ENCODE peak calls at places on chromosomes 1 and 21, in five cellular contexts. M is prostate gland, A is A549, Q is ovary, Y is OCI-LY7. J is an unnamed sample. For H3K9me3, the result is how much of the 10 kb centered on the place peaks cover.

GRCh38 chr1:209398330-209398991 is 185.1 kb upstream of the CAMK1G start:
- DNase-seq in Q (no peak), M (peak), Y (no peak), A (peak), J (no peak)

GRCh38 chr1:10692401-10693021 is 103.9 kb downstream of the CASZ1 start:
- DNase-seq in Y (peak), Q (no peak), M (peak), A (peak), J (no peak)

GRCh38 chr1:235735630-235736029 is 86.0 kb upstream of the GNG4 start:
- DNase-seq in M (no peak), A (no peak), Y (no peak), Q (no peak), J (no peak)

GRCh38 chr1:171486048-171486519 is 754 bp downstream of the PRRC2C start:
- DNase-seq in M (peak), A (peak), Y (peak), Q (no peak), J (no peak)

GRCh38 chr1:231419738-231420298 is 2.3 kb downstream of the EGLN1 start:
- DNase-seq in A (no peak), M (no peak), Q (no peak), Y (peak), J (no peak)

GRCh38 chr1:97820470-97821188 is 100.2 kb downstream of the DPYD start:
- DNase-seq in Q (no peak), Y (peak), A (peak), M (peak), J (peak)

GRCh38 chr1:33169290-33170055 is 12.4 kb downstream of the TRIM62 start:
- DNase-seq in M (no peak), Y (no peak), A (no peak), Q (no peak), J (no peak)

GRCh38 chr1:166975361-166976129 is at the start of gene ILDR2:
- DNase-seq in Y (peak), Q (peak), M (peak), A (peak), J (no peak)

GRCh38 chr1:198798923-198799386 is 160.1 kb downstream of the PTPRC start:
- DNase-seq in M (no peak), Q (no peak), Y (peak), A (no peak), J (no peak)

GRCh38 chr1:8142955-8143629 is 117.0 kb upstream of the ERRFI1 start:
- DNase-seq in Q (no peak), M (no peak), Y (no peak), A (no peak), J (no peak)

GRCh38 chr1:99465176-99465900 is 180.6 kb upstream of the PALMD start:
- DNase-seq in Q (no peak), M (no peak), A (no peak), Y (no peak), J (no peak)

GRCh38 chr1:206907304-206907991 is 10.2 kb downstream of the IL24 start:
- DNase-seq in M (no peak), Q (no peak), A (peak), Y (no peak), J (no peak)

GRCh38 chr21:32770514-32771133 is 931 bp downstream of the PAXBP1 start:
- DNase-seq in A (peak), Q (peak), Y (peak), M (peak), J (no peak)

GRCh38 chr1:117205368-117205767 is 5.4 kb downstream of the VTCN1 start:
- DNase-seq in A (no peak), Q (no peak), M (no peak), Y (no peak), J (no peak)

GRCh38 chr1:156359973-156360372 is 9.0 kb upstream of the RHBG start:
- DNase-seq in Q (no peak), Y (no peak), M (no peak), A (peak), J (no peak)

GRCh38 chr21:45040114-45040715 is 34.2 kb upstream of the ADARB1 start:
- DNase-seq in Y (no peak), A (no peak), M (no peak), Q (no peak), J (no peak)

GRCh38 chr1:177600936-177601335 is 368.9 kb downstream of the SEC16B start:
- DNase-seq in A (no peak), M (peak), Q (no peak), Y (no peak), J (no peak)

GRCh38 chr1:7339953-7340352 is 431.1 kb upstream of the VAMP3 start:
- DNase-seq in A (peak), Y (no peak), Q (no peak), M (peak), J (no peak)

GRCh38 chr1:81801834-81802531 is 1.2 kb downstream of the ADGRL2 start:
- DNase-seq in A (peak), Q (peak), M (peak), Y (no peak), J (no peak)

GRCh38 chr1:182520746-182521145 is 68.3 kb downstream of the RNASEL start:
- DNase-seq in Y (no peak), Q (no peak), M (no peak), A (no peak), J (no peak)

GRCh38 chr1:83815348-83815747 is 183.6 kb downstream of the TTLL7 start:
- DNase-seq in Q (no peak), Y (no peak), M (no peak), A (no peak), J (no peak)

GRCh38 chr1:220786337-220787068 is at the start of gene MTARC1:
- DNase-seq in Q (peak), M (peak), Y (no peak), A (peak), J (no peak)

GRCh38 chr1:81208441-81208840 is 592.3 kb upstream of the ADGRL2 start:
- DNase-seq in A (no peak), Q (no peak), Y (no peak), M (no peak), J (no peak)

GRCh38 chr1:10516244-10516643 is 41.5 kb downstream of the PEX14 start:
- DNase-seq in Y (no peak), A (no peak), Q (no peak), M (peak), J (no peak)

GRCh38 chr1:40738831-40739230 is 44.8 kb upstream of the KCNQ4 start:
- DNase-seq in Y (no peak), Q (no peak), M (no peak), A (no peak), J (no peak)

GRCh38 chr1:4797429-4797828 is 143.0 kb downstream of the AJAP1 start:
- DNase-seq in Y (no peak), M (no peak), Q (no peak), A (no peak), J (no peak)

GRCh38 chr1:154407866-154408777 is 3.0 kb downstream of the IL6R start:
- DNase-seq in M (peak), A (no peak), Q (no peak), Y (peak), J (no peak)

GRCh38 chr1:212545941-212546638 is 62.5 kb upstream of the ATF3 start:
- DNase-seq in Q (no peak), A (no peak), Y (no peak), M (no peak), J (no peak)

GRCh38 chr1:85894651-85895050 is 186.4 kb upstream of the ZNHIT6 start:
- DNase-seq in Q (peak), M (no peak), Y (peak), A (peak), J (no peak)

GRCh38 chr1:117036018-117036421 is 24.1 kb upstream of the TTF2 start:
- DNase-seq in M (no peak), Q (no peak), A (no peak), Y (no peak), J (no peak)

GRCh38 chr1:235275836-235276235 is 52.1 kb downstream of the ARID4B start:
- DNase-seq in Y (peak), A (no peak), Q (no peak), M (no peak), J (no peak)

GRCh38 chr1:40299366-40300248 is 17.5 kb downstream of the COL9A2 start:
- DNase-seq in M (no peak), Y (no peak), Q (no peak), A (no peak), J (no peak)

GRCh38 chr1:7873801-7874795 is 21.2 kb upstream of the UTS2 start:
- DNase-seq in A (no peak), M (no peak), Y (no peak), Q (no peak), J (no peak)

DNA sequence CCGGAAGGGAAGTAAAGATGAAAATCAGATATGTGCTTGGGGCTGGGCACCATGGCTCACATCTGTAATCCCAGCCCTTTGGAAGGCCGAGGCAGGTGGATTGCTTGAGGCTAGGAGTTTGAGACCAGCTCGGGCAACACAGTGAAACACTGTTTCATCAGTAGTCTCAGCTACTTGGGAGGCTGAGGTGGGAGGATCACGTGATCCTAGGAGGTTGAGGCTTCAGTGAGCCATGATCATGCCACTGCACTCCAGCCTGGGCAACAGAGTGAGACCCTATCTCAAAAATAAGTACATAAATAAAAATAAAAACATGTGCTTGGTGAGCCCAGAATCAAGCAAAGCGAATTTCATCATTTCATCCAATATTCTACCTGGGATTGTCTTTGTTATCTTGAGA is 23.3 kb upstream of the PCP4 start:
- DNase-seq in M (no peak), Q (no peak), A (no peak), Y (no peak), J (no peak)
- H3K4me3 ChIP-seq in M (no peak), Q (no peak), A (no peak), Y (no peak), J (no peak)

GRCh38 chr1:180381184-180381580 is 121.2 kb downstream of the ACBD6 start:
- DNase-seq in Q (no peak), Y (no peak), M (no peak), A (no peak), J (no peak)

GRCh38 chr1:180385144-180385543 is 117.2 kb downstream of the ACBD6 start:
- DNase-seq in Q (no peak), A (no peak), M (no peak), Y (no peak), J (no peak)

GRCh38 chr1:180384606-180385005 is 117.8 kb downstream of the ACBD6 start:
- DNase-seq in Q (no peak), Y (no peak), A (no peak), M (no peak), J (no peak)

GRCh38 chr1:180380259-180381183 is 121.9 kb downstream of the ACBD6 start:
- DNase-seq in A (no peak), Y (no peak), Q (no peak), M (no peak), J (no peak)

GRCh38 chr1:180382326-180383115 is 119.9 kb downstream of the ACBD6 start:
- DNase-seq in Y (no peak), M (no peak), A (no peak), Q (no peak), J (no peak)
- H3K9me3 ChIP-seq in Y (under half), M (under half), A (under half), Q (under half), J (under half)

GRCh38 chr1:168691541-168691940 is 37.5 kb downstream of the DPT start:
- DNase-seq in Q (no peak), M (no peak), Y (no peak), A (no peak), J (no peak)
- H3K4me3 ChIP-seq in Q (no peak), M (no peak), Y (no peak), A (no peak), J (no peak)

GRCh38 chr1:2082064-2082463 is 31.9 kb downstream of the PRKCZ start:
- DNase-seq in Y (no peak), M (peak), A (no peak), Q (no peak), J (no peak)
- H3K9me3 ChIP-seq in Y (under half), M (under half), A (under half), Q (under half), J (under half)

DNA sequence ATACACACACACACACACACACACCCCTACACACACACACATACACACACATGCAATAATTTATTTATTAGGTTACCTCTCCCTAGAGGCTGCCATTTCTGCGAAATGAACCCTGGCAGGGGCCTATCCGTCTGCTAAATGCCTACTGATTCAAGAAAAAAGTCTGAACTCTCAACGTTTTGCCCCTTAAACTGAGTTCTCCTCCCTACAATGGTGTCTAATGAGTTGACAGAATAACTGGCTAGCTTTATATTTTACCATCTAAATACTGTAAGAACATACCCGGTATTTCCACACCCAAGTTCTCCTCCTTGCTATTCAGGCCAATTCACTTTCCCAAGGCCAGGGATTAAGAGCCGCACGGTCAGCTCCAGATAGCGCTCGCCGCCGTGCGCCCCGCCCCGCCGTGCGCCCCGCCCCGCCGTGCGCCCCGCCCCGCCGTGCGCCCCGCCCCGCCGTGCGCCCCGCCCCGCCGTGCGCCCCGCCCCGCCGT is 339 bp upstream of the RNPC3 start:
- DNase-seq in M (no peak), Y (peak), A (peak), Q (peak), J (peak)
- H3K4me3 ChIP-seq in M (no peak), Y (peak), A (peak), Q (peak), J (no peak)

GRCh38 chr21:40548134-40548533 is 298.8 kb downstream of the DSCAM start:
- DNase-seq in Y (no peak), Q (no peak), M (no peak), A (no peak), J (no peak)

DNA sequence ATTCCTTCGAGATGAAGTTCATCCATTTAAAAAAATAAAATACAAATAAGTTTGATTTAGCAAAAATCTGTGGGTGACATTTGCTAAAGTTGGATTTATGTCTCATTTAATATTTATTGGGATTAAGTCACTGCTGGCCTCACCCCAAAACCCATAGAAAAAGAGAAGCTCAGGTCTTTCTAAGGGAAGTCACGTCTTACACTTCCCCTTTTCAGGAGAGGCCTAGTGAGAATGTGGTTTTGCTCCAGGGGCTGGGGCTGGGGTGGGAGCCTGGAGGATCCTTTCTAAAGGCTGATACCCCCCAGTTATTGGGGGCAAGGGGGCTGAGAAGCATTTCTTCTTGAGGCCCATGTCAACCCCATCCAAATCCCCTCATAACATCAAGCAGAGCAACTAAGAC is 300.3 kb downstream of the DSCAM start:
- DNase-seq in M (no peak), Q (no peak), Y (no peak), A (no peak), J (no peak)
- H3K9me3 ChIP-seq in M (under half), Q (under half), Y (under half), A (under half), J (under half)

DNA sequence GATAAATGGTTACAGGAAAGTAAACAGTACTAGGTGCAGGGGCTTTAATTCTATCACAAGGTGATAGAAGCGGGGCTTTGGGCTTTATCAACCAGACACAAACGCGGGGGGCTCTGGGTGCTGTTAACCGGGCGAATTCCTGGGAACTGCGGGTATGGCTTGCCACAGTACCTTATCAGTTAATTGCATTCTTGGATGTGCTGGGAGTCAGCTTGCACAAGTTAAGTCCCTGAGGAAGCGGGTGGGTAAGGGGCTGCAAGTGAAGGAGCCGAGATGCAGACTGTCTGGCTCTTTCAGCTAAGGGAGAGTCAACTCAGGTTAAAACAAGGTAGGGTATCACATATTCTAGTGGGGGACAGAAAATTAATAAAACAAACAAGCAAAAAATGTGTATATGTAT is 661 bp downstream of the GBP4 start:
- DNase-seq in M (no peak), Y (no peak), Q (no peak), A (no peak), J (no peak)
- H3K4me3 ChIP-seq in M (peak), Y (no peak), Q (peak), A (no peak), J (no peak)

GRCh38 chr1:152525080-152525641 is 10.9 kb downstream of the CRCT1 start:
- DNase-seq in M (no peak), A (peak), Y (no peak), Q (no peak), J (no peak)
- H3K9me3 ChIP-seq in M (under half), A (under half), Y (under half), Q (under half), J (under half)